ENCODE peak calls at places on chromosomes 16 and 17, in six cellular contexts. P is HepG2, W is SK-N-SH, B is K562, Y is H1, M is GM12878. O is an unnamed sample.

GRCh38 chr16:79294568-79294967 is 306.0 kb downstream of the MAF start:
- DNase-seq in Y (no peak), W (no peak), P (peak), M (no peak), B (no peak), O (no peak)

GRCh38 chr16:67928561-67929364 is 2.9 kb downstream of the CTRL start:
- DNase-seq in P (peak), B (peak), M (no peak), Y (peak), W (peak), O (peak)

GRCh38 chr16:9816644-9817043 is 365.6 kb downstream of the GRIN2A start:
- DNase-seq in M (no peak), P (no peak), W (no peak), Y (no peak), B (no peak), O (no peak)

GRCh38 chr16:27214084-27214961 is 11.0 kb downstream of the KDM8 start:
- DNase-seq in W (no peak), Y (no peak), B (no peak), P (peak), M (no peak), O (no peak)

GRCh38 chr16:67504190-67505021 is 21.1 kb upstream of the AGRP start:
- DNase-seq in Y (no peak), P (peak), B (peak), M (no peak), W (no peak), O (no peak)

GRCh38 chr17:31522284-31522931 is 130.9 kb downstream of the RAB11FIP4 start:
- DNase-seq in B (no peak), M (no peak), P (no peak), Y (no peak), W (no peak), O (no peak)

GRCh38 chr16:81587626-81588160 is 143.1 kb downstream of the CMIP start:
- DNase-seq in M (no peak), B (no peak), W (no peak), Y (no peak), P (no peak), O (no peak)

GRCh38 chr16:87822571-87822970 is 46.7 kb downstream of the SLC7A5 start:
- DNase-seq in P (no peak), M (no peak), Y (no peak), W (no peak), B (no peak), O (no peak)

GRCh38 chr16:1543085-1543896 is 9.8 kb downstream of the TMEM204 start:
- DNase-seq in M (peak), P (peak), Y (no peak), B (peak), W (peak), O (peak)

GRCh38 chr16:12613131-12613991 is 190.3 kb downstream of the CPPED1 start:
- DNase-seq in B (peak), M (peak), W (no peak), P (peak), Y (no peak), O (peak)

GRCh38 chr16:72569677-72570076 is 397.7 kb upstream of the PMFBP1 start:
- DNase-seq in Y (no peak), M (no peak), P (no peak), B (no peak), W (no peak), O (no peak)

GRCh38 chr17:74565116-74565515 is 2.2 kb downstream of the CD300H start:
- DNase-seq in W (no peak), M (no peak), B (no peak), Y (no peak), P (no peak), O (no peak)

GRCh38 chr16:85004587-85005205 is 6.6 kb downstream of the ZDHHC7 start:
- DNase-seq in Y (no peak), B (no peak), W (no peak), P (no peak), M (no peak), O (no peak)

GRCh38 chr16:67874147-67874771 is 1.4 kb downstream of the EDC4 start:
- DNase-seq in W (no peak), P (no peak), Y (no peak), B (no peak), M (no peak), O (no peak)

GRCh38 chr16:88515405-88515804 is 54.8 kb upstream of the ZC3H18 start:
- DNase-seq in B (no peak), M (no peak), P (no peak), Y (no peak), W (no peak), O (no peak)

GRCh38 chr16:17105239-17105721 is 365.5 kb downstream of the XYLT1 start:
- DNase-seq in M (no peak), W (no peak), P (no peak), Y (no peak), B (no peak), O (no peak)

GRCh38 chr16:49690778-49691177 is 165.1 kb downstream of the ZNF423 start:
- DNase-seq in M (no peak), P (no peak), Y (no peak), W (no peak), B (no peak), O (no peak)

GRCh38 chr16:24116989-24117388 is 139.1 kb upstream of the CACNG3 start:
- DNase-seq in Y (no peak), M (no peak), P (no peak), B (peak), W (no peak), O (no peak)

GRCh38 chr16:66468321-66468965 is 41.3 kb downstream of the BEAN1 start:
- DNase-seq in P (no peak), M (no peak), W (no peak), B (no peak), Y (no peak), O (no peak)

GRCh38 chr17:14048169-14048568 is 21.1 kb upstream of the COX10 start:
- DNase-seq in Y (no peak), M (no peak), B (peak), W (peak), P (no peak), O (no peak)

GRCh38 chr17:28725660-28726395 is at the start of gene TLCD1:
- DNase-seq in B (peak), M (no peak), P (peak), Y (peak), W (peak), O (no peak)

GRCh38 chr17:34862384-34862783 is 98.9 kb downstream of the CCT6B start:
- DNase-seq in M (no peak), W (no peak), B (no peak), P (no peak), Y (no peak), O (no peak)

GRCh38 chr17:47999612-48000011 is 28.7 kb downstream of the CDK5RAP3 start:
- DNase-seq in W (no peak), B (no peak), Y (no peak), M (no peak), P (no peak), O (no peak)

GRCh38 chr17:46833840-46834208 is 15.3 kb upstream of the WNT3 start:
- DNase-seq in M (no peak), W (no peak), Y (no peak), B (no peak), P (no peak), O (no peak)

GRCh38 chr16:89712476-89712805 is 8.3 kb downstream of the VPS9D1 start:
- DNase-seq in M (no peak), B (no peak), P (no peak), W (peak), Y (no peak), O (no peak)

GRCh38 chr16:71526111-71526998 is at the start of gene CHST4:
- DNase-seq in P (no peak), W (no peak), B (no peak), Y (peak), M (no peak), O (no peak)

GRCh38 chr17:49061524-49061943 is 64.3 kb downstream of the IGF2BP1 start:
- DNase-seq in P (no peak), B (no peak), M (no peak), W (no peak), Y (no peak), O (no peak)

GRCh38 chr16:85136705-85137322 is 24.5 kb upstream of the CIBAR2 start:
- DNase-seq in M (no peak), Y (no peak), P (peak), B (no peak), W (peak), O (no peak)

GRCh38 chr17:8470447-8471047 is 34.9 kb downstream of the NDEL1 start:
- DNase-seq in P (no peak), M (no peak), B (no peak), W (no peak), Y (no peak), O (no peak)

GRCh38 chr16:23691483-23692189 is 12.9 kb downstream of the PLK1 start:
- DNase-seq in P (no peak), M (no peak), W (no peak), Y (no peak), B (no peak), O (no peak)

GRCh38 chr17:59105852-59106462 is 723 bp downstream of the TRIM37 start:
- DNase-seq in Y (no peak), W (peak), M (no peak), P (peak), B (no peak), O (no peak)

GRCh38 chr17:2410951-2411350 is 10.1 kb upstream of the MNT start:
- DNase-seq in W (no peak), P (no peak), Y (no peak), M (no peak), B (no peak), O (no peak)

GRCh38 chr17:81977211-81978091 is at the start of gene ASPSCR1:
- DNase-seq in B (peak), M (peak), W (peak), Y (peak), P (peak), O (peak)

GRCh38 chr16:9797306-9797705 is 384.9 kb downstream of the GRIN2A start:
- DNase-seq in B (no peak), Y (no peak), M (no peak), W (no peak), P (peak), O (no peak)

GRCh38 chr17:6269474-6269873 is 165.4 kb downstream of the AIPL1 start:
- DNase-seq in Y (peak), W (no peak), M (no peak), P (no peak), B (peak), O (peak)

GRCh38 chr16:30615358-30616076 is 5.3 kb upstream of the ZNF689 start:
- DNase-seq in Y (peak), W (peak), P (peak), B (peak), M (no peak), O (peak)

GRCh38 chr17:4531988-4532736 is 23.0 kb downstream of the MYBBP1A start:
- DNase-seq in W (no peak), M (no peak), Y (no peak), B (no peak), P (no peak), O (no peak)

GRCh38 chr17:1007310-1008007 is 10.5 kb downstream of the TIMM22 start:
- DNase-seq in M (no peak), Y (no peak), B (no peak), W (peak), P (no peak), O (no peak)

GRCh38 chr17:35214631-35215273 is 20.6 kb upstream of the SLC35G3 start:
- DNase-seq in M (peak), Y (no peak), B (no peak), W (no peak), P (no peak), O (no peak)

GRCh38 chr17:79721993-79722671 is 8.6 kb upstream of the ENPP7 start:
- DNase-seq in W (peak), P (peak), M (no peak), B (peak), Y (no peak), O (no peak)
- TF ChIP-seq SIN3A in W (no peak), P (no peak), M (no peak), B (no peak), Y (no peak), O (no peak)

GRCh38 chr17:64706224-64707076 is 44.3 kb upstream of the SMURF2 start:
- DNase-seq in W (no peak), P (peak), Y (no peak), M (no peak), B (no peak), O (peak)
- H3K9ac ChIP-seq in W (peak), P (no peak), Y (no peak), M (no peak), B (no peak), O (peak)

GRCh38 chr16:86576591-86577313 is 1.6 kb upstream of the FOXL1 start:
- DNase-seq in Y (peak), P (no peak), W (no peak), M (no peak), B (no peak), O (no peak)
- TF ChIP-seq SIN3A in Y (no peak), P (no peak), W (no peak), M (no peak), B (no peak), O (no peak)

GRCh38 chr17:17545031-17545820 is 46.3 kb downstream of the PEMT start:
- DNase-seq in B (no peak), M (no peak), Y (no peak), W (no peak), P (no peak), O (no peak)
- H3K9ac ChIP-seq in B (no peak), M (no peak), Y (no peak), W (no peak), P (no peak), O (no peak)

GRCh38 chr16:56675685-56676210 is 6.1 kb downstream of the MT1H start:
- DNase-seq in B (no peak), P (no peak), W (no peak), M (no peak), Y (peak), O (no peak)
- TF ChIP-seq SIN3A in B (no peak), P (no peak), W (no peak), M (no peak), Y (no peak), O (no peak)

DNA sequence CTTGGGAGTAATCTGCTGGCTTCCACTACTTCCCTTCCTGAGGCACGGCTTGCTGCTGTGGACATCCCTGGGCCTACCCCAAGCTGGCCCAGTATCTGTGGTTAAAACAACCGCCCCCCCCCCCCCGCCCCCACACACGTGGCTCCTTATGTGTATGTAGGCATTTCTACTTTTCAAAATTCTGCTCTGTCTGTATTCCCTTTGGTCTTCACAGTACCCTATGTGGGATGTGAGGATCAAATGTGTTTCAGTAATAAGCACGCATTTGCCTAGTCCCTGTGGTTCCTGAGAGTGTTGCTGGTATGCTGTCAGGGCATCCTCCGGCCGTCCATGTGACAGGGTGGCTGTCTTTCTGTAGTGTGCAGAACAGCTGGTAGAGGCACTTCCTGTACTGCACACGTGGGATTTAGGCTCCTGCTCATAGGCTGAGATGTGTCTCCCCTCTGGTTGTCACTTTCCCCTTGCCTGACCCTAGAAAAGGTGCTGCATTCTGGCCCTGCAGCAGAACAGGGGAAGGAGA is 2.2 kb downstream of the NT5M start:
- DNase-seq in W (peak), P (peak), B (peak), Y (no peak), M (peak), O (no peak)
- H3K9ac ChIP-seq in W (no peak), P (no peak), B (peak), Y (no peak), M (no peak), O (no peak)

DNA sequence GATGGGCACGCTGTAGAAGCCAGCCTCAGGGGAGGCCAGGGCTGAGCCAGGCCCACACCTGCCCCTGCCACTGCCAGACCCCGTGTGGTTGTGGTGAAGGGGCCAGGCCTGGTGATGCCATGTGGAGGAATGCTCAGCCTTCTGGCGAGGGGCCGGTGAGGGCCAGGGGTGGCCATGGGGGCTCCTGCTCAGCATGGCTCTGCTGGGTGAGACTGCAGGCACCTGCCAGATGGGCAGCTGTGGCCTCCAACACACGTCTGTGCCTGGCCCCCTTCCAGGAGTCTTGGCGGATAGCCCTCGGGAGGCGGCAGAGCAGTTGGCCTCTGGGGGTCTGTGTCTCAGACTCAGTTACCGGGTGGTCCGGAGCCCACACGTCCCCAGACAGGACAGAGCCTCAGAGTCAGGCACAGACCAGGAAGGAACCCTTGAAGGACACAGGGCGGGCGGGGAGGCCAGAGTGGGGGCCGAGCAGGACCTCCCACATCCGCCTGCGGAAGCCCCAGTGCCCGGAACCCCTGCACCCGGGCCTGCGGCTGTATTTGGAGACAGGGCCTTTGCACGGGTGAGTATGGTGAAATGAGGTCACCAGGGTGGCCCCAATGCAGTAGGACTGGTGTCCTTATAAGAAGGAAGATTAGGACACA is 22.5 kb upstream of the CHMP6 start:
- DNase-seq in Y (no peak), B (no peak), M (no peak), W (peak), P (no peak), O (no peak)
- TF ChIP-seq SIN3A in Y (no peak), B (no peak), M (no peak), W (no peak), P (peak), O (no peak)